ENCODE peak calls at places on chromosomes 16 and 17, in seven cellular contexts. One of them, this sample, is unnamed.

GRCh38 chr16:19294156-19294649 is 8.7 kb downstream of the CLEC19A start:
- DNase-seq in GM12878: peak
- DNase-seq in hippocampal formation: peak
- DNase-seq in upper lobe of left lung: no peak
- DNase-seq in mucosa of gallbladder: peak
- DNase-seq in RPMI8226: peak
- DNase-seq in caudate nucleus: peak
- DNase-seq in this sample: peak

GRCh38 chr17:2177235-2177811 is 122.4 kb downstream of the HIC1 start:
- DNase-seq in hippocampal formation: no peak
- DNase-seq in RPMI8226: no peak
- DNase-seq in GM12878: no peak
- DNase-seq in upper lobe of left lung: no peak
- DNase-seq in mucosa of gallbladder: no peak
- DNase-seq in caudate nucleus: no peak
- DNase-seq in this sample: no peak

GRCh38 chr17:74815671-74816370 is 39.7 kb upstream of the NAT9 start:
- DNase-seq in RPMI8226: no peak
- DNase-seq in caudate nucleus: no peak
- DNase-seq in mucosa of gallbladder: no peak
- DNase-seq in hippocampal formation: no peak
- DNase-seq in upper lobe of left lung: no peak
- DNase-seq in GM12878: no peak
- DNase-seq in this sample: no peak

GRCh38 chr17:4249452-4250029 is 14.2 kb downstream of the ANKFY1 start:
- DNase-seq in hippocampal formation: no peak
- DNase-seq in RPMI8226: peak
- DNase-seq in GM12878: no peak
- DNase-seq in upper lobe of left lung: no peak
- DNase-seq in caudate nucleus: no peak
- DNase-seq in mucosa of gallbladder: no peak
- DNase-seq in this sample: peak

GRCh38 chr17:34218757-34219156 is 36.3 kb upstream of the CCL2 start:
- DNase-seq in hippocampal formation: no peak
- DNase-seq in RPMI8226: no peak
- DNase-seq in caudate nucleus: no peak
- DNase-seq in upper lobe of left lung: no peak
- DNase-seq in mucosa of gallbladder: no peak
- DNase-seq in GM12878: no peak
- DNase-seq in this sample: no peak

GRCh38 chr17:700504-701094 is 14.0 kb downstream of the VPS53 start:
- DNase-seq in GM12878: no peak
- DNase-seq in mucosa of gallbladder: no peak
- DNase-seq in caudate nucleus: no peak
- DNase-seq in upper lobe of left lung: no peak
- DNase-seq in RPMI8226: peak
- DNase-seq in hippocampal formation: peak
- DNase-seq in this sample: peak

GRCh38 chr16:87351320-87351698 is 32.3 kb downstream of the FBXO31 start:
- DNase-seq in upper lobe of left lung: no peak
- DNase-seq in RPMI8226: no peak
- DNase-seq in GM12878: no peak
- DNase-seq in caudate nucleus: no peak
- DNase-seq in hippocampal formation: no peak
- DNase-seq in mucosa of gallbladder: no peak
- DNase-seq in this sample: no peak

GRCh38 chr17:32385121-32385520 is 35.2 kb downstream of the ZNF207 start:
- DNase-seq in RPMI8226: no peak
- DNase-seq in mucosa of gallbladder: no peak
- DNase-seq in upper lobe of left lung: no peak
- DNase-seq in GM12878: no peak
- DNase-seq in caudate nucleus: no peak
- DNase-seq in hippocampal formation: no peak
- DNase-seq in this sample: no peak

GRCh38 chr16:55471448-55472097 is 7.4 kb upstream of the MMP2 start:
- DNase-seq in GM12878: no peak
- DNase-seq in mucosa of gallbladder: no peak
- DNase-seq in RPMI8226: no peak
- DNase-seq in caudate nucleus: no peak
- DNase-seq in upper lobe of left lung: no peak
- DNase-seq in hippocampal formation: no peak
- DNase-seq in this sample: no peak

GRCh38 chr17:29358421-29358820 is 31.7 kb upstream of the TAOK1 start:
- DNase-seq in GM12878: no peak
- DNase-seq in mucosa of gallbladder: no peak
- DNase-seq in upper lobe of left lung: no peak
- DNase-seq in hippocampal formation: no peak
- DNase-seq in caudate nucleus: no peak
- DNase-seq in RPMI8226: no peak
- DNase-seq in this sample: no peak

GRCh38 chr16:66858740-66859396 is 14.7 kb downstream of the CA7 start:
- DNase-seq in GM12878: no peak
- DNase-seq in RPMI8226: peak
- DNase-seq in caudate nucleus: no peak
- DNase-seq in hippocampal formation: no peak
- DNase-seq in upper lobe of left lung: no peak
- DNase-seq in mucosa of gallbladder: peak
- DNase-seq in this sample: no peak

GRCh38 chr16:27365142-27366089 is 36.6 kb upstream of the IL21R start:
- DNase-seq in upper lobe of left lung: no peak
- DNase-seq in hippocampal formation: no peak
- DNase-seq in mucosa of gallbladder: no peak
- DNase-seq in GM12878: no peak
- DNase-seq in caudate nucleus: no peak
- DNase-seq in RPMI8226: no peak
- DNase-seq in this sample: no peak

GRCh38 chr16:3952342-3953131 is 72.0 kb upstream of the CREBBP start:
- DNase-seq in hippocampal formation: no peak
- DNase-seq in caudate nucleus: no peak
- DNase-seq in mucosa of gallbladder: peak
- DNase-seq in GM12878: no peak
- DNase-seq in upper lobe of left lung: no peak
- DNase-seq in RPMI8226: no peak
- DNase-seq in this sample: no peak

GRCh38 chr16:66289986-66290385 is 76.5 kb upstream of the CDH5 start:
- DNase-seq in upper lobe of left lung: no peak
- DNase-seq in mucosa of gallbladder: no peak
- DNase-seq in hippocampal formation: no peak
- DNase-seq in GM12878: no peak
- DNase-seq in RPMI8226: no peak
- DNase-seq in caudate nucleus: no peak
- DNase-seq in this sample: no peak

GRCh38 chr17:35807371-35808144 is 1.7 kb upstream of the TAF15 start:
- DNase-seq in upper lobe of left lung: no peak
- DNase-seq in hippocampal formation: no peak
- DNase-seq in caudate nucleus: no peak
- DNase-seq in RPMI8226: no peak
- DNase-seq in GM12878: no peak
- DNase-seq in mucosa of gallbladder: no peak
- DNase-seq in this sample: no peak

GRCh38 chr17:81480140-81480917 is 32.3 kb downstream of the ACTG1 start:
- DNase-seq in RPMI8226: no peak
- DNase-seq in GM12878: no peak
- DNase-seq in mucosa of gallbladder: no peak
- DNase-seq in caudate nucleus: no peak
- DNase-seq in upper lobe of left lung: no peak
- DNase-seq in hippocampal formation: no peak
- DNase-seq in this sample: no peak

GRCh38 chr17:20284575-20284974 is 182.8 kb downstream of the LGALS9B start:
- DNase-seq in mucosa of gallbladder: no peak
- DNase-seq in GM12878: no peak
- DNase-seq in upper lobe of left lung: no peak
- DNase-seq in hippocampal formation: no peak
- DNase-seq in caudate nucleus: no peak
- DNase-seq in RPMI8226: no peak
- DNase-seq in this sample: no peak

GRCh38 chr16:71320021-71320420 is 30.8 kb upstream of the CMTR2 start:
- DNase-seq in RPMI8226: no peak
- DNase-seq in hippocampal formation: no peak
- DNase-seq in upper lobe of left lung: no peak
- DNase-seq in caudate nucleus: no peak
- DNase-seq in mucosa of gallbladder: no peak
- DNase-seq in GM12878: no peak
- DNase-seq in this sample: no peak